ENCODE peak calls at places on chromosomes 11 and 22, in seven cellular contexts. One of them, this sample, is unnamed. For H3K9me3, the result is how much of the 10 kb centered on the place peaks cover.

GRCh38 chr11:107898270-107898669 is 30.0 kb upstream of the RAB39A start:
- DNase-seq in heart left ventricle: no peak
- DNase-seq in heart right ventricle: no peak
- DNase-seq in lung: no peak
- DNase-seq in kidney: no peak
- DNase-seq in tibial nerve: no peak
- DNase-seq in CD8-positive, alpha-beta T cell: no peak
- DNase-seq in this sample: no peak

GRCh38 chr11:87331273-87331672 is 293.5 kb downstream of the TMEM135 start:
- DNase-seq in heart left ventricle: no peak
- DNase-seq in heart right ventricle: no peak
- DNase-seq in lung: no peak
- DNase-seq in kidney: no peak
- DNase-seq in tibial nerve: no peak
- DNase-seq in CD8-positive, alpha-beta T cell: no peak
- DNase-seq in this sample: no peak

GRCh38 chr11:7706377-7706776 is at the start of gene OVCH2:
- DNase-seq in heart left ventricle: no peak
- DNase-seq in heart right ventricle: no peak
- DNase-seq in lung: no peak
- DNase-seq in kidney: no peak
- DNase-seq in tibial nerve: no peak
- DNase-seq in CD8-positive, alpha-beta T cell: no peak
- DNase-seq in this sample: no peak

GRCh38 chr22:48278620-48279464 is 1516.4 kb downstream of the TBC1D22A start:
- DNase-seq in heart left ventricle: no peak
- DNase-seq in heart right ventricle: no peak
- DNase-seq in lung: no peak
- DNase-seq in kidney: peak
- DNase-seq in tibial nerve: no peak
- DNase-seq in CD8-positive, alpha-beta T cell: no peak
- DNase-seq in this sample: no peak

GRCh38 chr11:102666331-102666957 is 39.1 kb downstream of the MMP27 start:
- DNase-seq in heart left ventricle: no peak
- DNase-seq in heart right ventricle: no peak
- DNase-seq in lung: peak
- DNase-seq in kidney: no peak
- DNase-seq in tibial nerve: no peak
- DNase-seq in CD8-positive, alpha-beta T cell: no peak
- DNase-seq in this sample: peak

GRCh38 chr22:29117799-29118477 is 45.1 kb downstream of the KREMEN1 start:
- DNase-seq in heart left ventricle: no peak
- DNase-seq in heart right ventricle: no peak
- DNase-seq in lung: no peak
- DNase-seq in kidney: no peak
- DNase-seq in tibial nerve: no peak
- DNase-seq in CD8-positive, alpha-beta T cell: no peak
- DNase-seq in this sample: no peak

GRCh38 chr11:75482310-75482606 is 43.5 kb downstream of the GDPD5 start:
- DNase-seq in heart left ventricle: no peak
- DNase-seq in heart right ventricle: no peak
- DNase-seq in lung: no peak
- DNase-seq in kidney: peak
- DNase-seq in tibial nerve: no peak
- DNase-seq in CD8-positive, alpha-beta T cell: no peak
- DNase-seq in this sample: no peak

GRCh38 chr11:33899383-33900037 is 7.6 kb upstream of the LMO2 start:
- DNase-seq in heart left ventricle: peak
- DNase-seq in heart right ventricle: peak
- DNase-seq in lung: peak
- DNase-seq in kidney: peak
- DNase-seq in tibial nerve: peak
- DNase-seq in CD8-positive, alpha-beta T cell: no peak
- DNase-seq in this sample: no peak

GRCh38 chr11:122101625-122102291 is 14.3 kb downstream of the BLID start:
- DNase-seq in heart left ventricle: peak
- DNase-seq in heart right ventricle: peak
- DNase-seq in lung: peak
- DNase-seq in kidney: peak
- DNase-seq in tibial nerve: peak
- DNase-seq in CD8-positive, alpha-beta T cell: no peak
- DNase-seq in this sample: no peak

GRCh38 chr11:16280256-16280682 is 76.1 kb downstream of the SOX6 start:
- DNase-seq in heart left ventricle: peak
- DNase-seq in heart right ventricle: peak
- DNase-seq in lung: no peak
- DNase-seq in kidney: no peak
- DNase-seq in tibial nerve: peak
- DNase-seq in CD8-positive, alpha-beta T cell: no peak
- DNase-seq in this sample: no peak

GRCh38 chr11:93740802-93741093 is 547 bp downstream of the TAF1D start:
- DNase-seq in heart left ventricle: peak
- DNase-seq in heart right ventricle: peak
- DNase-seq in lung: peak
- DNase-seq in kidney: peak
- DNase-seq in tibial nerve: peak
- DNase-seq in CD8-positive, alpha-beta T cell: peak
- DNase-seq in this sample: peak

GRCh38 chr11:8785998-8786397 is 103.4 kb downstream of the RPL27A start:
- DNase-seq in heart left ventricle: no peak
- DNase-seq in heart right ventricle: no peak
- DNase-seq in lung: no peak
- DNase-seq in kidney: no peak
- DNase-seq in tibial nerve: no peak
- DNase-seq in CD8-positive, alpha-beta T cell: no peak
- DNase-seq in this sample: no peak

GRCh38 chr11:19867064-19867463 is 154.4 kb downstream of the NAV2 start:
- DNase-seq in heart left ventricle: no peak
- DNase-seq in heart right ventricle: no peak
- DNase-seq in lung: no peak
- DNase-seq in kidney: no peak
- DNase-seq in tibial nerve: no peak
- DNase-seq in CD8-positive, alpha-beta T cell: no peak
- DNase-seq in this sample: no peak

GRCh38 chr22:25746012-25746373 is 4.0 kb downstream of the MYO18B start:
- DNase-seq in heart left ventricle: no peak
- DNase-seq in heart right ventricle: no peak
- DNase-seq in lung: no peak
- DNase-seq in kidney: no peak
- DNase-seq in tibial nerve: no peak
- DNase-seq in CD8-positive, alpha-beta T cell: no peak
- DNase-seq in this sample: no peak

GRCh38 chr11:111788051-111788450 is 21.9 kb upstream of the PPP2R1B start:
- DNase-seq in heart left ventricle: peak
- DNase-seq in heart right ventricle: peak
- DNase-seq in lung: no peak
- DNase-seq in kidney: no peak
- DNase-seq in tibial nerve: no peak
- DNase-seq in CD8-positive, alpha-beta T cell: no peak
- DNase-seq in this sample: no peak

GRCh38 chr11:67023957-67024353 is 1.0 kb downstream of the SYT12 start:
- DNase-seq in heart left ventricle: no peak
- DNase-seq in heart right ventricle: no peak
- DNase-seq in lung: no peak
- DNase-seq in kidney: no peak
- DNase-seq in tibial nerve: no peak
- DNase-seq in CD8-positive, alpha-beta T cell: no peak
- DNase-seq in this sample: no peak

GRCh38 chr11:131486100-131486499 is 115.7 kb downstream of the NTM start:
- DNase-seq in heart left ventricle: no peak
- DNase-seq in heart right ventricle: no peak
- DNase-seq in lung: no peak
- DNase-seq in kidney: no peak
- DNase-seq in tibial nerve: no peak
- DNase-seq in CD8-positive, alpha-beta T cell: no peak
- DNase-seq in this sample: no peak

GRCh38 chr22:39247379-39247778 is 2.6 kb upstream of the PDGFB start:
- DNase-seq in heart left ventricle: no peak
- DNase-seq in heart right ventricle: no peak
- DNase-seq in lung: no peak
- DNase-seq in kidney: no peak
- DNase-seq in tibial nerve: no peak
- DNase-seq in CD8-positive, alpha-beta T cell: no peak
- DNase-seq in this sample: no peak

DNA sequence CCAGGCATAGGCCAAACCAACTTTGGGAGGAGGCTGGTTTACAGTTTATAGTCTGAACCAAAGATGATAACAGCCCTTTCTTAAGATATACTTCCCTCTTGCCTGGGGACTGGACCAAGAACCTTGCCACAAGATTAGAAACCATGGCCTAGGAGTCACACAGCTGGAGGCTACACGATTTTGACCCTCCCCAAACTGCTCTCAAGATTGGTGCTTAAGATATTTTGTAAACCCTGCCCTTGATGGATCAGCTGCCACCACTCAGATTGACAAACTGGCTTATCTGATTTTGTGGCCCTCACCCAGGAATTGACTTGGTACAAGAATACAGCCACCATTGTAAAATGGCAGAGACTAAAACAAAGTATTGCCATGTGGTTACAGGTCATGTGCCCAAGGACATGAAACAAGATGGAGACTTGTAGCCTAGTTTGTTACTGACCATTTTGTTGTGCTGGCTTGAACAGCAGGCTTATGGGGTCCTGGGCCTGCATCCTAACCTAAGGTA is 17.4 kb upstream of the EI24 start:
- DNase-seq in heart left ventricle: no peak
- DNase-seq in heart right ventricle: no peak
- DNase-seq in lung: no peak
- DNase-seq in kidney: no peak
- DNase-seq in tibial nerve: no peak
- DNase-seq in CD8-positive, alpha-beta T cell: no peak
- DNase-seq in this sample: no peak
- H3K9me3 ChIP-seq in heart left ventricle: under half
- H3K9me3 ChIP-seq in heart right ventricle: under half
- H3K9me3 ChIP-seq in lung: under half
- H3K9me3 ChIP-seq in kidney: under half
- H3K9me3 ChIP-seq in tibial nerve: under half
- H3K9me3 ChIP-seq in CD8-positive, alpha-beta T cell: under half
- H3K9me3 ChIP-seq in this sample: under half

GRCh38 chr11:117201516-117201866 is 2.3 kb downstream of the TAGLN start:
- DNase-seq in heart left ventricle: no peak
- DNase-seq in heart right ventricle: no peak
- DNase-seq in lung: no peak
- DNase-seq in kidney: no peak
- DNase-seq in tibial nerve: no peak
- DNase-seq in CD8-positive, alpha-beta T cell: no peak
- DNase-seq in this sample: no peak
- H3K4me3 ChIP-seq in heart left ventricle: no peak
- H3K4me3 ChIP-seq in heart right ventricle: peak
- H3K4me3 ChIP-seq in lung: peak
- H3K4me3 ChIP-seq in kidney: peak
- H3K4me3 ChIP-seq in tibial nerve: peak
- H3K4me3 ChIP-seq in CD8-positive, alpha-beta T cell: no peak
- H3K4me3 ChIP-seq in this sample: no peak

GRCh38 chr22:44913198-44913983 is 96.4 kb downstream of the PHF21B start:
- DNase-seq in heart left ventricle: no peak
- DNase-seq in heart right ventricle: no peak
- DNase-seq in lung: no peak
- DNase-seq in kidney: peak
- DNase-seq in tibial nerve: no peak
- DNase-seq in CD8-positive, alpha-beta T cell: no peak
- DNase-seq in this sample: no peak
- H3K9me3 ChIP-seq in heart left ventricle: under half
- H3K9me3 ChIP-seq in heart right ventricle: under half
- H3K9me3 ChIP-seq in lung: under half
- H3K9me3 ChIP-seq in kidney: under half
- H3K9me3 ChIP-seq in tibial nerve: under half
- H3K9me3 ChIP-seq in CD8-positive, alpha-beta T cell: under half
- H3K9me3 ChIP-seq in this sample: under half

GRCh38 chr22:17918840-17919239 is 105.5 kb downstream of the MICAL3 start:
- DNase-seq in heart left ventricle: no peak
- DNase-seq in heart right ventricle: no peak
- DNase-seq in lung: no peak
- DNase-seq in kidney: no peak
- DNase-seq in tibial nerve: no peak
- DNase-seq in CD8-positive, alpha-beta T cell: no peak
- DNase-seq in this sample: no peak

GRCh38 chr22:17920145-17920605 is 104.2 kb downstream of the MICAL3 start:
- DNase-seq in heart left ventricle: peak
- DNase-seq in heart right ventricle: peak
- DNase-seq in lung: no peak
- DNase-seq in kidney: peak
- DNase-seq in tibial nerve: no peak
- DNase-seq in CD8-positive, alpha-beta T cell: no peak
- DNase-seq in this sample: no peak

GRCh38 chr22:17917490-17917983 is 106.8 kb downstream of the MICAL3 start:
- DNase-seq in heart left ventricle: peak
- DNase-seq in heart right ventricle: no peak
- DNase-seq in lung: no peak
- DNase-seq in kidney: no peak
- DNase-seq in tibial nerve: no peak
- DNase-seq in CD8-positive, alpha-beta T cell: no peak
- DNase-seq in this sample: no peak

GRCh38 chr22:17920992-17921650 is 103.2 kb downstream of the MICAL3 start:
- DNase-seq in heart left ventricle: no peak
- DNase-seq in heart right ventricle: no peak
- DNase-seq in lung: no peak
- DNase-seq in kidney: no peak
- DNase-seq in tibial nerve: no peak
- DNase-seq in CD8-positive, alpha-beta T cell: no peak
- DNase-seq in this sample: no peak

DNA sequence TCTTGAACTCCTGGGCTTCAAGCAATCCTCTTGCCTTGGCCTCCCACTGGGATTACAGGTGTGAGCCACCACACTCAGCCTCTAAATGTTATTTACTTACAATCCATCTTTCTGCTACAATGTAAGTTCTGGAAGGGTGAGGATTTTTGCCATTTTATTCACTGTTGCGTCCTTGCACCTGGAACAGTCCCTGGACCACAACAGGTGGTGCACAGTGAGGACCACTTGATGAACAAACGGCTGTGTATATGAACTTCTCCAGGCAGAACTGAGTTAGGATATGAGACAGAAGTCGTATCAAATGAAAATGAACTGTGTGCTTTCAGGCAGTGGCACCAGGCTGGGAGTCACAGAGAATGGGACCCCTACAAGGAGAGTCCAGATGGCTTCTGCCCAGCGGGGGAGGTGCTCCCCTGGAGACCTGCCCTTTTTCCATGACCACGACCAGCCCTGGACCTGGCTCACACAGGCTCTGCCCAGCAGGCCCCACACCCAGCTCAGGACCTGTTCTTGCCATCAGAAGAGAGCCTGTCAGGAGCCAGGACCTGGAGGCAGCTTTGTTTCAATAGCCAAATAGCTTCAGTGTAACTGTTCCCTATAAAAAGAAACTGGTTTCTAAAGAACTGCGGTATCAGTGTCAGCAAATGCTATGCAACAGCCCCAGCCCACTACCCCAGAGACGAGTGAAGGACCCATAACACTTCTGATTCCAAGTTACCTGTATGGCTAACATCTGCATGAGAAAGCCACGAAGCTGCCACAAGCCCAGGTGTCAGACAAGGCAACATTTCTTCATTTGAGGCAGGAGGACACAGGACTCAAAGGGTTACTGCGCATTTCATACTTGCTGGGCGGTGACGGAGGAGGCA is 104.9 kb downstream of the MICAL3 start:
- DNase-seq in heart left ventricle: peak
- DNase-seq in heart right ventricle: peak
- DNase-seq in lung: no peak
- DNase-seq in kidney: no peak
- DNase-seq in tibial nerve: no peak
- DNase-seq in CD8-positive, alpha-beta T cell: no peak
- DNase-seq in this sample: no peak
- H3K4me3 ChIP-seq in heart left ventricle: no peak
- H3K4me3 ChIP-seq in heart right ventricle: peak
- H3K4me3 ChIP-seq in lung: no peak
- H3K4me3 ChIP-seq in kidney: no peak
- H3K4me3 ChIP-seq in tibial nerve: no peak
- H3K4me3 ChIP-seq in CD8-positive, alpha-beta T cell: no peak
- H3K4me3 ChIP-seq in this sample: no peak

This sample was measured in CD4-positive, alpha-beta memory T cell.